ENCODE peak calls at places on chromosomes 11 and 22, in seven cellular contexts. X is brain microvascular endothelial cell, M is nephron progenitor cell, V is SK-N-SH, H is epithelial cell of proximal tubule, P is WTC11, A is choroid plexus epithelial cell. Q is an unnamed sample.
A peak's percentile ranks its signal among the peaks of the same experiment; 100 is the strongest.

GRCh38 chr22:48651036-48651890 is 1176.4 kb downstream of the BRD1 start:
- DNase-seq in X (no peak), M (no peak), V (no peak), H (no peak), P (no peak), A (no peak), Q (no peak)

GRCh38 chr11:128725630-128726461 is 32.0 kb downstream of the FLI1 start:
- DNase-seq in X (no peak), M (peak; percentile 54), V (no peak), H (no peak), P (no peak), A (peak; percentile 54), Q (no peak)

GRCh38 chr11:121143921-121144320 is 42.9 kb downstream of the TECTA start:
- DNase-seq in X (no peak), M (no peak), V (no peak), H (no peak), P (no peak), A (no peak), Q (no peak)

GRCh38 chr22:21778705-21779363 is 43.2 kb upstream of the YPEL1 start:
- DNase-seq in X (peak; percentile 89), M (no peak), V (no peak), H (peak; percentile 43), P (no peak), A (peak; percentile 90), Q (no peak)

GRCh38 chr11:19714093-19714386 is 1.4 kb downstream of the NAV2 start:
- DNase-seq in X (peak; percentile 7), M (no peak), V (peak; percentile 59), H (no peak), P (peak; percentile 34), A (peak; percentile 20), Q (no peak)

GRCh38 chr22:40009953-40010751 is 15.4 kb downstream of the FAM83F start:
- DNase-seq in X (no peak), M (no peak), V (no peak), H (no peak), P (no peak), A (peak; percentile 31), Q (no peak)

GRCh38 chr22:31749636-31750364 is at the start of gene PRR14L:
- DNase-seq in X (peak; percentile 93), M (peak; percentile 99), V (peak; percentile 96), H (no peak), P (peak; percentile 99), A (peak; percentile 94), Q (peak; percentile 100)

GRCh38 chr11:64296236-64296635 is 3.9 kb upstream of the CATSPERZ start:
- DNase-seq in X (no peak), M (no peak), V (no peak), H (no peak), P (no peak), A (no peak), Q (no peak)

GRCh38 chr11:82365351-82365750 is 368.3 kb downstream of the FAM181B start:
- DNase-seq in X (no peak), M (no peak), V (no peak), H (no peak), P (no peak), A (no peak), Q (no peak)

GRCh38 chr11:92854162-92854561 is 115.3 kb upstream of the MTNR1B start:
- DNase-seq in X (no peak), M (no peak), V (no peak), H (no peak), P (no peak), A (no peak), Q (no peak)

GRCh38 chr11:70650075-70650909 is 252.0 kb downstream of the CTTN start:
- DNase-seq in X (peak; percentile 64), M (peak; percentile 93), V (no peak), H (no peak), P (peak; percentile 85), A (peak; percentile 74), Q (peak; percentile 92)

GRCh38 chr22:32804036-32804435 is 2.5 kb downstream of the TIMP3 start:
- DNase-seq in X (peak; percentile 75), M (no peak), V (no peak), H (no peak), P (no peak), A (peak; percentile 89), Q (no peak)

GRCh38 chr11:122910775-122911174 is 28.2 kb downstream of the JHY start:
- DNase-seq in X (peak; percentile 33), M (no peak), V (peak; percentile 30), H (no peak), P (no peak), A (peak; percentile 66), Q (no peak)
- TF ChIP-seq CTCF in X (peak; percentile 40), M (peak; percentile 22), V (peak; percentile 58), H (peak; percentile 72), P (no peak), A (peak; percentile 50), Q (peak; percentile 57)

GRCh38 chr22:27260087-27260730 is 541.3 kb downstream of the MN1 start:
- DNase-seq in X (no peak), M (no peak), V (peak; percentile 45), H (no peak), P (peak; percentile 42), A (no peak), Q (no peak)

GRCh38 chr22:27259390-27259789 is 542.2 kb downstream of the MN1 start:
- DNase-seq in X (no peak), M (no peak), V (peak; percentile 56), H (no peak), P (no peak), A (no peak), Q (no peak)

GRCh38 chr22:27258773-27259172 is 542.8 kb downstream of the MN1 start:
- DNase-seq in X (no peak), M (no peak), V (peak; percentile 42), H (no peak), P (no peak), A (no peak), Q (no peak)

GRCh38 chr22:27255580-27255979 is 546.0 kb downstream of the MN1 start:
- DNase-seq in X (no peak), M (no peak), V (no peak), H (no peak), P (no peak), A (no peak), Q (no peak)

GRCh38 chr22:27257987-27258386 is 543.6 kb downstream of the MN1 start:
- DNase-seq in X (no peak), M (no peak), V (no peak), H (no peak), P (no peak), A (no peak), Q (no peak)
- TF ChIP-seq CTCF in X (peak; percentile 55), M (no peak), V (peak; percentile 12), H (peak; percentile 15), P (no peak), A (peak; percentile 44), Q (no peak)

DNA sequence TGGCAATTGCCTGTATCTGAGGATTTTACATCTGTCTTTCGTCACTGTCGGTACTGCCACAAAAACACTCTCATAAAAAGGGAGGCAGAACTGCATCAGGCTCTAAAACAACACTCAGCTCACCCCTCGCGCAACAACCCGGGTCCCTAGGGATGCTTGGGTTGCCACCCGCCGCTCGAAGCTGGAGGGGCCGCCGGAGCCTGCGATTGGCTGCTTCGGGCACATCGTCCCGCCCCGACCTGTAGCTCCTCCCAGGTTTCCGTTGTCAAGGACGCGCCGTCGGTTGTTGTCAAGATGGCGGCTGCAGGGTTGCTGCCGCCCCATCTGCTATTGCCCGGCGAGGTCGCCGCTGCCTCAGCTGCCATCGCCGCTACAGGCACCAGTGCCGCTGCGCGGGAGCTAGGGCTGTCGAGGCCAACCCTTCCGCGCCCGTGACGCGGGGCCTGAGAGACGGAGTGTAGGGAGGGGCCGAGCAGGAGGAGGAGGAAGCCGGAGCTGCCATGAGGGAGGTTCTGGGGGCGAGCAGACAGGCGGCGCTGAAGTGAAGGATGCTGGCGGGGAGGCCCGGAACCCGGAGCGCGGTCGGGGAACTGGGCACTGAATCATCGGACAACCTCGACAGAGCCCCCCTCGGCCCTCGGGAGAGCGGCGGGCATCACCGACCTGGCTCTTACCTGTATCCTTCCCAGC is at the start of gene CEP126:
- DNase-seq in X (peak; percentile 97), M (peak; percentile 98), V (peak; percentile 91), H (peak; percentile 39), P (peak; percentile 97), A (peak; percentile 97), Q (peak; percentile 90)
- TF ChIP-seq CTCF in X (peak; percentile 70), M (peak; percentile 7), V (peak; percentile 48), H (peak; percentile 42), P (no peak), A (peak; percentile 74), Q (peak; percentile 47)

GRCh38 chr22:37804502-37804885 is 3.2 kb upstream of the GCAT start:
- DNase-seq in X (no peak), M (no peak), V (peak; percentile 73), H (no peak), P (no peak), A (no peak), Q (no peak)

GRCh38 chr22:37803195-37803635 is 4.5 kb upstream of the GCAT start:
- DNase-seq in X (no peak), M (peak; percentile 31), V (no peak), H (no peak), P (peak; percentile 53), A (no peak), Q (no peak)

GRCh38 chr22:37803636-37804371 is 3.9 kb upstream of the GCAT start:
- DNase-seq in X (no peak), M (no peak), V (no peak), H (no peak), P (no peak), A (no peak), Q (no peak)

GRCh38 chr22:37801946-37802309 is 5.8 kb upstream of the GCAT start:
- DNase-seq in X (no peak), M (no peak), V (peak; percentile 69), H (no peak), P (no peak), A (no peak), Q (no peak)

GRCh38 chr22:37802310-37803194 is 5.2 kb upstream of the GCAT start:
- DNase-seq in X (no peak), M (peak; percentile 81), V (peak; percentile 92), H (no peak), P (peak; percentile 79), A (peak; percentile 60), Q (peak; percentile 66)
- TF ChIP-seq CTCF in X (no peak), M (no peak), V (no peak), H (no peak), P (no peak), A (no peak), Q (no peak)

DNA sequence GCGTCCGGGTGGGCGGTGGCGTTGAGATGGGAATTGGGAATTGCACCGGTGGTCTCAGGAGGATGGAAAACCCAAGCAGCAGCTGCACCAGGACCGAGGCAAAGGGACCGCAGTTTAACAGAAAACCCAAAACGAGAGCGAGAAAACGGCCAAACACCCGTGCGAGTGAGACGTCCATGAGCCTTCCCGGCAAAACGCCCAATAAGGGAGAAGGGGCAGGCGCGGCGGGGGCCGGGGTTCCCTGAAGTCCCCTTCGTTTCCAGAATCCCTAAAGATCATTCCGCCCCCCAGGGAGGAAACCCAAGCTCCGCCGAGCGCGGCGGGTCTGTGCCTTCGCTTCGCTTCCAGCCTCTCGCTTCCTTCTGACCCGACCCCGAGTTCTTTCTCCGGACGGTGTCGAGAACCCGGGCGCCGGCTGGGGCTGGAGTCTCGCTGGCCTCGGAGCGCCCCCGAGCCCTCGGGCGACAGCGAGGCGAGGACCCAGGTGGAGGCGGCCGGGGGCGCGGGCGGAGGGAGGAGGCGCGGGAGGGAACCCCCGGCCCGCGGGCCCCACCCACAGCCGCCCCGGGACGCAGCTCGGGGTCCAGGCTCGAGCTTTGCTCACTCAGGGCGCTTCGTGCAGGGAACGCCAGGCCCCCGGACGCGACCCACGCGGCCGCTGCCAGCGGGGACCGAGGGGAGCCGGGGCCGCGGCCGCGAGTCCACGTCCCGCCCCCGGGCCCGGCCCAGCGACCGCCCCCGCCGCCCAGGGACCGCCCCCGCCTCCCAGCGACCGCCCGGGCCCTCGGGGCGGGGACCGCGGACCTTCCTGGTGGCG is at the start of gene PGGHG:
- DNase-seq in X (no peak), M (peak; percentile 81), V (peak; percentile 95), H (no peak), P (peak; percentile 45), A (no peak), Q (peak; percentile 40)
- TF ChIP-seq CTCF in X (no peak), M (no peak), V (no peak), H (no peak), P (no peak), A (no peak), Q (no peak)